ENCODE peak calls at places on chromosomes 6 and 20, in nine cellular contexts. K is tibial nerve, C is SK-N-SH, L is K562, B is A549, S is HepG2, Y is stomach, V is upper lobe of left lung, J is sigmoid colon. O is an unnamed sample.

GRCh38 chr6:152952045-152952444 is 30.8 kb downstream of the FBXO5 start:
- DNase-seq in L (no peak), C (no peak), J (no peak), S (peak; percentile 34), V (no peak), Y (no peak), B (no peak), K (no peak), O (no peak)

GRCh38 chr6:89508755-89509563 is 76.0 kb downstream of the ANKRD6 start:
- DNase-seq in B (no peak), C (no peak), S (peak; percentile 35), K (no peak), Y (peak; percentile 58), J (no peak), V (peak; percentile 63), L (no peak), O (no peak)

GRCh38 chr6:14865609-14866100 is 380.2 kb upstream of the JARID2 start:
- DNase-seq in Y (no peak), C (no peak), B (no peak), V (no peak), J (no peak), L (peak; percentile 25), S (no peak), K (no peak), O (no peak)

GRCh38 chr6:43838276-43839036 is 68.4 kb downstream of the VEGFA start:
- DNase-seq in B (peak; percentile 43), K (peak; percentile 28), Y (peak; percentile 57), L (peak; percentile 81), J (peak; percentile 70), V (peak; percentile 79), C (peak; percentile 62), S (peak; percentile 41), O (peak; percentile 37)

GRCh38 chr6:40171343-40171742 is 237.1 kb upstream of the MOCS1 start:
- DNase-seq in S (no peak), J (no peak), L (no peak), C (no peak), Y (no peak), V (no peak), K (no peak), B (no peak), O (no peak)

GRCh38 chr6:105036371-105036770 is 79.5 kb downstream of the LIN28B start:
- DNase-seq in J (no peak), S (no peak), Y (no peak), B (no peak), C (no peak), V (no peak), L (no peak), K (no peak), O (no peak)

GRCh38 chr6:37985355-37985754 is 165.8 kb downstream of the ZFAND3 start:
- DNase-seq in J (no peak), K (no peak), V (no peak), S (no peak), L (no peak), Y (no peak), B (no peak), C (no peak), O (no peak)

GRCh38 chr6:13412639-13413465 is 74.5 kb downstream of the GFOD1 start:
- DNase-seq in J (no peak), B (no peak), K (no peak), C (no peak), L (no peak), S (peak; percentile 80), Y (no peak), V (peak; percentile 30), O (no peak)

GRCh38 chr6:40541556-40542174 is 45.5 kb downstream of the LRFN2 start:
- DNase-seq in J (peak; percentile 19), V (no peak), Y (no peak), S (no peak), K (no peak), C (no peak), L (no peak), B (no peak), O (no peak)

GRCh38 chr6:152050451-152051195 is 243.1 kb downstream of the ESR1 start:
- DNase-seq in J (no peak), K (no peak), Y (no peak), S (no peak), C (no peak), B (no peak), V (no peak), L (no peak), O (no peak)

GRCh38 chr6:3294396-3294795 is 35.6 kb downstream of the PSMG4 start:
- DNase-seq in L (no peak), J (peak; percentile 14), V (no peak), C (no peak), S (no peak), Y (no peak), B (no peak), K (no peak), O (no peak)

GRCh38 chr6:122749451-122750050 is 30.0 kb upstream of the FABP7 start:
- DNase-seq in Y (no peak), J (no peak), L (no peak), B (no peak), S (no peak), V (no peak), K (no peak), C (no peak), O (no peak)
- TF ChIP-seq EP300 in Y (no peak), J (no peak), L (no peak), B (no peak), S (no peak), V (no peak), K (no peak), C (no peak), O (no peak)

DNA sequence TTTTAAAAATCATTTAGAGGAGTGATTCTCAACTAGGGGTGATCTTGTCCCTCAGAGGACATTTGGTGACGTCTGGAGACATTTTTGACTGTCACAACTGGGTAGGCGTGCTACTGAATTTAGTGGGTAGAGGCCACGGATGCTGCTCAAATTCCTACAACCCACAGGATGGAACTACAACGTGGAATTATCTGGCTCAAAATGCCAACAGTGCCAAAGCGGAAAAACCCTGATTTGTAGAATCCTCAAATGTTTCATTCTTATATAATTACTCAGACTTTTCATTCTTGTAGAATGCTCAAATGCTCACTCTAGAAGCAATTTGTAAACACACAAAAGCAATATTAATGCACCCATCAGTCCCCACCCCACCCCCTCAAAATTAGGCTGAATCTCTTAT is 229.8 kb downstream of the ZMYND8 start:
- DNase-seq in K (no peak), V (no peak), Y (no peak), S (no peak), B (no peak), J (no peak), L (no peak), C (no peak), O (no peak)
- TF ChIP-seq EP300 in K (no peak), V (no peak), Y (no peak), S (no peak), B (no peak), J (no peak), L (no peak), C (peak; percentile 48), O (no peak)

GRCh38 chr20:38806855-38807655 is 1.6 kb downstream of the PPP1R16B start:
- DNase-seq in V (no peak), Y (no peak), S (no peak), J (no peak), L (no peak), B (no peak), K (no peak), C (peak; percentile 43), O (peak; percentile 36)
- TF ChIP-seq EP300 in V (no peak), Y (no peak), S (no peak), J (no peak), L (no peak), B (no peak), K (no peak), C (no peak), O (no peak)

GRCh38 chr20:31560094-31560899 is 44.8 kb upstream of the ID1 start:
- DNase-seq in K (peak; percentile 65), Y (peak; percentile 73), S (peak; percentile 83), B (peak; percentile 78), V (peak; percentile 90), J (peak; percentile 81), L (peak; percentile 89), C (peak; percentile 68), O (peak; percentile 76)

GRCh38 chr20:31555203-31555602 is 41.0 kb downstream of the HM13 start:
- DNase-seq in B (no peak), J (no peak), C (no peak), L (peak; percentile 36), Y (no peak), S (no peak), K (no peak), V (no peak), O (no peak)

GRCh38 chr20:31562241-31562640 is 42.8 kb upstream of the ID1 start:
- DNase-seq in Y (no peak), J (no peak), V (no peak), L (no peak), K (no peak), C (no peak), S (no peak), B (no peak), O (no peak)

GRCh38 chr20:31560900-31561598 is 44.0 kb upstream of the ID1 start:
- DNase-seq in J (no peak), V (peak; percentile 49), B (peak; percentile 93), L (no peak), C (no peak), S (no peak), Y (peak; percentile 47), K (no peak), O (peak; percentile 41)

GRCh38 chr20:31559704-31560093 is 45.4 kb upstream of the ID1 start:
- DNase-seq in C (no peak), V (no peak), L (peak; percentile 33), B (no peak), J (no peak), K (no peak), Y (no peak), S (no peak), O (no peak)
- TF ChIP-seq EP300 in C (peak; percentile 35), V (no peak), L (no peak), B (no peak), J (no peak), K (no peak), Y (no peak), S (no peak), O (no peak)

DNA sequence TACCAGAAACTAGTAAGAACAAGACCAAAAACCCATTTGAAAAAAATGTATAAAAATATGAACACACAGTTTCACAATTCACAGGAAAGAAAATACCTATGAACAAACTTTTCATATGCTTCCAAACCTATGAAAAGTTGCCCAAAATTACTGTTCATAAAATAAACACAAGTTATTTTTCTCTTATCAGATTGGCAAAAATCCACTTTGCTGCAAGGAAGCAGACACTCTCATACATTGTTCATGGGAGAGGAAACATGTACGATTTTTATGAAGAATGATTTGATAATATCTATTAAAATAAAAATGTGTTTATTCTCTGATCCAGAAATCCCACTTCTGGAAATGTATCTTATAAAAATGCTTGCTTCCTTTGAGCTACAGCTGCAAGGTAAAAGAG is 40.0 kb upstream of the OCSTAMP start:
- DNase-seq in S (no peak), K (no peak), Y (no peak), V (no peak), L (no peak), B (no peak), J (no peak), C (no peak), O (no peak)
- TF ChIP-seq EP300 in S (no peak), K (no peak), Y (no peak), V (no peak), L (no peak), B (no peak), J (no peak), C (no peak), O (no peak)

O was measured in transverse colon.